ENCODE peak calls at places on chromosome 4, in five cellular contexts. J is body of pancreas, Q is astrocyte, N is Panc1, R is lower lobe of right lung. O is an unnamed sample.

GRCh38 chr4:41307633-41308032 is 50.9 kb downstream of the UCHL1 start:
- DNase-seq in N (no peak), J (no peak), Q (no peak), R (no peak), O (no peak)

GRCh38 chr4:80990851-80991250 is 39.7 kb upstream of the BMP3 start:
- DNase-seq in R (no peak), J (no peak), Q (no peak), N (no peak), O (no peak)

GRCh38 chr4:81723927-81724587 is 252.3 kb upstream of the RASGEF1B start:
- DNase-seq in R (no peak), Q (no peak), N (no peak), J (peak), O (peak)

GRCh38 chr4:12562476-12562875 is 921.7 kb downstream of the RAB28 start:
- DNase-seq in N (no peak), Q (no peak), J (no peak), R (no peak), O (no peak)

GRCh38 chr4:139798456-139798855 is 132.8 kb downstream of the MGST2 start:
- DNase-seq in N (no peak), R (no peak), Q (peak), J (peak), O (no peak)

GRCh38 chr4:24884925-24885324 is 27.9 kb downstream of the CCDC149 start:
- DNase-seq in Q (no peak), N (no peak), R (no peak), J (no peak), O (no peak)

GRCh38 chr4:57679969-57680368 is 569.8 kb upstream of the IGFBP7 start:
- DNase-seq in N (no peak), J (no peak), Q (no peak), R (no peak), O (no peak)

GRCh38 chr4:169210516-169211108 is 60.1 kb downstream of the SH3RF1 start:
- DNase-seq in J (no peak), N (no peak), Q (no peak), R (no peak), O (no peak)

GRCh38 chr4:83819582-83819981 is 283.7 kb downstream of the GPAT3 start:
- DNase-seq in R (no peak), J (no peak), Q (no peak), N (no peak), O (no peak)

GRCh38 chr4:163048447-163048846 is 118.2 kb downstream of the NAF1 start:
- DNase-seq in N (no peak), Q (peak), R (no peak), J (peak), O (peak)

GRCh38 chr4:73599182-73599581 is 21.1 kb downstream of the RASSF6 start:
- DNase-seq in J (peak), R (no peak), N (no peak), Q (peak), O (peak)

GRCh38 chr4:83561381-83561780 is 25.5 kb downstream of the GPAT3 start:
- DNase-seq in Q (peak), R (no peak), N (peak), J (peak), O (peak)

GRCh38 chr4:3747582-3747906 is 18.6 kb upstream of the ADRA2C start:
- DNase-seq in J (no peak), R (no peak), Q (no peak), N (no peak), O (no peak)

GRCh38 chr4:9685692-9686091 is 95.7 kb upstream of the DRD5 start:
- DNase-seq in R (no peak), N (no peak), J (no peak), Q (no peak), O (no peak)

GRCh38 chr4:67727124-67727850 is 26.3 kb upstream of the UBA6 start:
- DNase-seq in N (no peak), R (no peak), Q (peak), J (no peak), O (peak)

GRCh38 chr4:98242063-98242462 is 19.1 kb upstream of the RAP1GDS1 start:
- DNase-seq in J (no peak), R (no peak), Q (no peak), N (no peak), O (no peak)

GRCh38 chr4:99669084-99669483 is 11.5 kb upstream of the C4orf54 start:
- DNase-seq in Q (peak), J (no peak), N (no peak), R (no peak), O (no peak)
- H3K27ac ChIP-seq in Q (no peak), J (peak), N (no peak), R (no peak), O (no peak)

DNA sequence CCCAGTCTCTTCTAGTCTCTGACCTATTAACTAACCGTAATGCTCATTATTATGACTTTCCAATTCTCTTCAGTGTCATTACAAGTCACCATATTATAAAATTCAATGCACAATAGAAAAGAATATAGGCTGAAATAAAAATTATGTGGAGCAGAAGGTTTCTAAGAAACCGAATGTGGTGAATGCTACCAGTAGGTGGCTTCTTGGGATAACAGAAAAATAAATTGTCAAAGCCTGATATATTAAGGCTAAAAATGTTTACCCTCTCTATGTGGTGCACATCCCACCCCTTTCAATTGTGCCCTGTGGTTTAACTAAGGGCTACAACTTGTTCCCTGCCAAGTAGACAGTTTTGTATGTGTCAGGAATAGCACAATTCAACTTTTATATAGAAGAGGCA is 624.6 kb upstream of the TECRL start:
- DNase-seq in N (no peak), Q (peak), R (no peak), J (no peak), O (no peak)
- TF ChIP-seq CTCF in N (peak), Q (peak), R (no peak), J (peak), O (peak)

GRCh38 chr4:159369256-159369655 is 266.4 kb downstream of the RAPGEF2 start:
- DNase-seq in J (no peak), N (no peak), R (no peak), Q (no peak), O (no peak)
- H3K27ac ChIP-seq in J (no peak), N (no peak), R (no peak), Q (no peak), O (no peak)

GRCh38 chr4:76197971-76198410 is 15.6 kb downstream of the SCARB2 start:
- DNase-seq in N (no peak), Q (peak), J (peak), R (peak), O (peak)

GRCh38 chr4:76198411-76199237 is 15.0 kb downstream of the SCARB2 start:
- DNase-seq in R (peak), J (peak), Q (peak), N (no peak), O (peak)

GRCh38 chr4:76197001-76197743 is 16.5 kb downstream of the SCARB2 start:
- DNase-seq in N (no peak), J (no peak), Q (peak), R (no peak), O (peak)

GRCh38 chr4:76200771-76201224 is 12.8 kb downstream of the SCARB2 start:
- DNase-seq in J (peak), R (peak), N (no peak), Q (no peak), O (no peak)

GRCh38 chr4:76199664-76200211 is 13.9 kb downstream of the SCARB2 start:
- DNase-seq in J (peak), R (no peak), Q (peak), N (no peak), O (peak)
- TF ChIP-seq CTCF in J (no peak), R (no peak), Q (no peak), N (no peak), O (peak)

DNA sequence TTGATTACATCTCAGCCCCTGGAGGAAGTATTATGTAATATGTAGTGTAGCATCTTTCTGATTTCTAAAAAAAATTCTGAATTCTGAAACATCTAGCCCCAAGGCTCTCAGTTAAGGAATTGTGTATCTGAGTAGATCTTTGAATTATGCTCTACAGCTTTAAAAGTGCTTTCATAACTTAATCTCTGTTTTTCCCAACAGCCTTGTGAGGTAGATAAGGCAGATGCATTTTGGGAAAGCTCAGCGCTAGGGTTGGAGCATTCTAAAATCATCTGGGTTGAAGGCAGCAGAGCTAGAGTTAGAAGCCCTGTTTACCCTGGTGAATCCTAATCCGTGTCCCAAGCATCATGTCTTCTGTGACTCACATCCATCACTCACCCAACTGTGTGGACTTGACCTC is 49.8 kb downstream of the FNIP2 start:
- DNase-seq in J (no peak), Q (no peak), R (no peak), N (no peak), O (no peak)
- H3K27ac ChIP-seq in J (no peak), Q (no peak), R (no peak), N (no peak), O (peak)

GRCh38 chr4:37891221-37892159 is 606 bp downstream of the TBC1D1 start:
- DNase-seq in J (peak), Q (no peak), R (peak), N (no peak), O (no peak)
- TF ChIP-seq CTCF in J (no peak), Q (no peak), R (peak), N (no peak), O (no peak)

GRCh38 chr4:185728886-185729285 is 83.1 kb downstream of the SORBS2 start:
- DNase-seq in N (no peak), R (no peak), J (no peak), Q (no peak), O (no peak)

GRCh38 chr4:185730849-185731608 is 81.0 kb downstream of the SORBS2 start:
- DNase-seq in N (no peak), R (no peak), J (no peak), Q (no peak), O (no peak)

GRCh38 chr4:185726931-185727330 is 85.1 kb downstream of the SORBS2 start:
- DNase-seq in Q (no peak), J (peak), N (no peak), R (no peak), O (peak)

GRCh38 chr4:185730387-185730786 is 81.6 kb downstream of the SORBS2 start:
- DNase-seq in J (peak), R (no peak), N (no peak), Q (peak), O (peak)

DNA sequence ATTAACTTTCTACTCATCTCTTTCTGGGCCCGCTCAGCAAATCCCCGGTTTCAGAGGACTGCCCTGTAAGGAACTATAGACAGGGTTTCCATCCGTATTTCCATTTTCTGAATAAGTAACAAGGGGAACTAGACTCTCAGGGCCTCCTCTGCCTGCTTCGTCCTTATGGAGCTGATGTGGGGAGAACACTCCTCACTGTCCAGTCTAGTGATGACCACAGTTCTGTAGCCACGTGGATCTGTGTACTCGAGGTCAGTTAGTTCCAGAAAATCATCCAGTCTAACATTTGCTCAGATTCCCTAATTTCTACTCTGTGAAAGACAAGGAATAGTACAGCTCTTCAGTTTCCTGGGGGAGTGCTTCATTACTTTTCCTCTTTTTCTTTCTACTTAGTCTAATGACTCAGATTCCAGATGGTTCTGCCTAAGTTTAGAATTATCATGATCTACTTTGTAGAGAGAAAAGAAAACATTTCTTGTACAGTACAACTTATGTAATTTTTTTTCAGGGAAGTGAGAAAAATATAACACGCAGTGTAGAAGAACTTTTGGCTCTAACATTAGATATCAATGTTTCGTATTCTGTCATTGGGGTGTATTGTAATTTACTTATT is 82.6 kb downstream of the SORBS2 start:
- DNase-seq in N (no peak), J (no peak), Q (no peak), R (no peak), O (no peak)
- H3K27ac ChIP-seq in N (no peak), J (no peak), Q (no peak), R (no peak), O (peak)

DNA sequence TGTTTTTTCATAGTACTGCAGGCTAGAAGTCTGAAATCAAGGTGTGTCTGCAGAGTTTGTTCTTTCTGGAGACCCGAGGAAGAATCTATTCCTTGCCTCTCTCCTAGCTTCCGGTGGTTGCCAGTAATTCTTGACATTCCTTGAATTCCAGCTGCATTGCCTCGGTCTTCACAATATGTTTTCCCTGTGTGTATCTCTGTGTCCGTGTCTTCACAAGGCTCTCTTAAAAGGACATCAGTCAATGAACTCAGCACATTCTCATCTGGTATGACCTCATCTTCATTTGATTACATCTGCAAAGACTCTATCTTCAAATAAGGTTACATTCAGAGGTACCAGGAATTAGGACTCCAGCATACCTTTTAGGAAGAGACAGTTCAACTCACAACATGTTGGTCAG is 163.4 kb downstream of the BANK1 start:
- DNase-seq in Q (peak), R (no peak), N (no peak), J (no peak), O (peak)
- TF ChIP-seq CTCF in Q (no peak), R (no peak), N (no peak), J (no peak), O (no peak)

GRCh38 chr4:30617836-30618235 is 102.3 kb upstream of the PCDH7 start:
- DNase-seq in Q (no peak), N (no peak), R (no peak), J (no peak), O (no peak)

GRCh38 chr4:30620711-30621110 is 99.5 kb upstream of the PCDH7 start:
- DNase-seq in R (no peak), Q (no peak), N (no peak), J (no peak), O (no peak)

GRCh38 chr4:30616943-30617646 is 103.1 kb upstream of the PCDH7 start:
- DNase-seq in J (no peak), Q (peak), R (no peak), N (no peak), O (no peak)

GRCh38 chr4:30614771-30615170 is 105.4 kb upstream of the PCDH7 start:
- DNase-seq in N (no peak), Q (no peak), J (no peak), R (no peak), O (no peak)

GRCh38 chr4:30619679-30620078 is 100.5 kb upstream of the PCDH7 start:
- DNase-seq in N (no peak), J (no peak), Q (peak), R (no peak), O (no peak)
- H3K27ac ChIP-seq in N (no peak), J (no peak), Q (no peak), R (no peak), O (no peak)

O was measured in brain microvascular endothelial cell.